ENCODE peak calls at places on chromosomes 11 and 22, in six cellular contexts. L is NB4, R is HepG2, J is A549, D is K562, W is GM12878. N is an unnamed sample.

GRCh38 chr11:68654978-68655377 is 29.4 kb upstream of the GAL start:
- DNase-seq in L (no peak), R (no peak), J (no peak), D (no peak), W (no peak), N (no peak)

GRCh38 chr11:46663277-46663940 is 37.0 kb downstream of the ARHGAP1 start:
- DNase-seq in L (no peak), R (no peak), J (no peak), D (no peak), W (no peak), N (no peak)

GRCh38 chr11:2470495-2470894 is 25.7 kb downstream of the KCNQ1 start:
- DNase-seq in L (no peak), R (no peak), J (no peak), D (no peak), W (no peak), N (no peak)

GRCh38 chr11:74288161-74288560 is 23.3 kb downstream of the P4HA3 start:
- DNase-seq in L (peak), R (no peak), J (peak), D (peak), W (no peak), N (peak)

GRCh38 chr11:69471329-69472052 is 10.0 kb upstream of the LINC01488 start:
- DNase-seq in L (no peak), R (no peak), J (no peak), D (no peak), W (no peak), N (peak)

GRCh38 chr22:22745225-22746060 is 101.0 kb downstream of the GGTLC2 start:
- DNase-seq in L (peak), R (peak), J (peak), D (peak), W (no peak), N (no peak)

GRCh38 chr11:27443746-27444465 is 28.7 kb downstream of the LGR4 start:
- DNase-seq in L (no peak), R (no peak), J (no peak), D (no peak), W (no peak), N (no peak)

GRCh38 chr11:22558638-22559037 is 67.0 kb downstream of the FANCF start:
- DNase-seq in L (no peak), R (no peak), J (no peak), D (peak), W (no peak), N (no peak)

GRCh38 chr11:77191823-77192495 is 63.9 kb downstream of the MYO7A start:
- DNase-seq in L (peak), R (peak), J (peak), D (peak), W (no peak), N (no peak)

GRCh38 chr11:1870721-1871466 is 18.0 kb downstream of the LSP1 start:
- DNase-seq in L (peak), R (no peak), J (no peak), D (peak), W (no peak), N (no peak)

DNA sequence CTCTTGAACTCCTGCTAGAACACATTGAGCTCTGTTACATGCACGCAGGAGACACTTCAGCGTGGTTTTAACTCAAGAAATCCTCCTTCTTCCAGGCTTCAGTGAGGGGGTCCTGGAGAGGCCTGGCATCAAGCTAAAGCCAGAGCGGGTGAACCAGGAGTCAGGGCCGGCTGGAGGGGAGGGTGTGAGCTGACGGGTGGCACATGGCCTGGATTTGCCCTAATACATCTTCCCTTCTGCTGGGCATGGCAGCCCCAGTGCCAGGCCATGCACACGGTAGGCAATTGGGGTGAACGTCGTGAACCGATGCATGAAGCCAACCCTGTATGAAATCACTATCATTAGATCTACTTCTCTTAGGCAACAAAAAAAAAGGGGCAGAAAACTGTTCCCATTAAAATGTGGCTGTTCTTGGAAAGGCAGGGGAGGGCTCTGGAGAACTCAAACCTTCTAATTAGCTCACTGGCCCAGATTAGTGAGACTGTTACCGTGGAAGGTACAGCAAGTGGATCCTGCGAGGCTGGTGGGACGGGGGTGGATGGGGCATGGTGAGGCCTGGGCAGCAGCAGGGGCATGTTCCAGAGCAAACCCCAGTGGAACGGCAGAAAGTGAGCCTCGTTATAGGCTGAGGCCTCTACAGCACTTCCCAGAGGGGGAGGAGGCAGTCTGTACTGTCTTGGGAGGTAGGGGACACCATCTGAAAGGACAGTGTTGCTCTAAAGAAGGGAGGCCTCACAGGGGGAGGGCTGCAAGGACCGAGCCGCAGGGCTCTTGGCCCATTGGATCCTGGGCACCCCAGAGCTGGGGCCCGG is 10.6 kb downstream of the IFT27 start:
- DNase-seq in L (no peak), R (no peak), J (no peak), D (no peak), W (no peak), N (no peak)
- TF ChIP-seq MYC in L (no peak), R (no peak), J (no peak), D (no peak), W (no peak), N (no peak)

GRCh38 chr11:12249590-12250260 is 127.6 kb upstream of the PARVA start:
- DNase-seq in L (no peak), R (no peak), J (no peak), D (no peak), W (no peak), N (peak)
- TF ChIP-seq MYC in L (no peak), R (no peak), J (no peak), D (no peak), W (no peak), N (no peak)

DNA sequence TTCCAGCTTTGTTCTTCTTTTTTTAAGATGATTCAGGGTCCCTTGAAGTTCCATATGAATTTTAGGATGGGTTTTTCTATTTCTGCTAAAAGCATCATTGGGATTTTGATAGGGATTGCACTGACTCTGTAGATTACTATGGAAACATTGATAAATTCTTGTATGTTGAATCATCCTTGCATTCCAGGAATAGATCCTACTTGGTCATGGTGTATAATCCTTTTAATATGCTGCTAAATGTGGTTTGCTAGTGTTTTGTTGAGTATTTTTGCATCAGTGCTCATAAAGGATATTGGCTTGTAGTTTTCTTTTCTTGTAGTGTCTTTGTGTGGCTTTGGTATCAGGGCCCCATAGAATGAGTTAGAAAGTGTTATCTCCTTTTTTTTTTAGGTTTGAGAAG is 34.9 kb upstream of the PHOX2A start:
- DNase-seq in L (no peak), R (no peak), J (no peak), D (no peak), W (no peak), N (no peak)
- TF ChIP-seq MYC in L (no peak), R (no peak), J (no peak), D (no peak), W (no peak), N (no peak)

DNA sequence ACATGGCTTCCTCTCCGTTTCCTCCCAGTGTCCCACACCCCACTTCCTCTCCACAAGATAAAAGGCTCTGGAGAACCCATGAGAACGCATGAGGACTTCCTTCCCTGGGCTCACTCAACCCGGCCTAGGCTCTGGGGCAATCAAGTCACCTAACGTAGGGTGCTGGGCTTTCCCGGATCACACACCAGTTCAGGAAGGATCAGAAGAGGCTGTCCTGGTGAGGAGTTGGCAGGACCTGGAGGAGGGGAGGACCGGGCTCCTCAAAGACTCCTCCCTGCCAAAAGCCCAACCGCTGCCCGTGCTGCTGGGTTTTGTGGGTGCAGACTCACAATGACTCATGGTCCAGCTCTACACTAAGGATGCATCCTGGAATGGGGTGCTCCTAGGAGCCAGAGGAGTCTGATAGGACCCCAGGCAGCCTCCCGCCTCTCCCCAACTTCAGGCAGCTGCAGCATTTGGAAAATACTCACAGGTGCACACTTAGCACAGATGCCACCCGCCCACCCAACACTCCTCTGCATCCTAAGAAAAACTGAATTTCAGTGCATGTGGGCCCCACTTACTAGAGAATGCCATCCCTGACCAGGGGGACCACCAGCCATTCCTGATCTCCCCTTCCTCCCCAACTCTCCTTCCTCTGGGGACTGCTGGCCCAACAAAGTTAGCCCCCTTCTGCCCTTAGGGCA is 21.1 kb downstream of the SLC22A12 start:
- DNase-seq in L (peak), R (no peak), J (no peak), D (no peak), W (no peak), N (no peak)
- TF ChIP-seq MYC in L (no peak), R (no peak), J (no peak), D (no peak), W (no peak), N (no peak)

DNA sequence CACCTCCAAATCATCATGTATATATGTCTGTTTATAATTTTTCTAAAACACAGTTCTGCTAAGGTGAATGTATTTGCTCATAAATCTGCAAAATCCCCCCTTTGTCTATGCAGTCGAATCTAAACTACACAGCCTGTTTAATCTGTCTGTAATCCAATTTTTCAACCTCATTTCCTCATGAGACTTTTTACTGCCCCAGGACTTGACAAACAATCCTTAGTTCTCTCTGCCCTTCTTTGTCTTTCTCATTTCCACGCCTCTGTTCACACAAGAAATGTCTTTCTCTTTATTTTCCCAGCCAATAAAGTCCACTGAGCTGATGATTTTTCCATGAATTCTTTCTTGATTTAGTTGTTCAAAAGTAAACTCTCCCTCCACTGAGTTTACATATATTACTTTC is 1154.3 kb downstream of the FAM181B start:
- DNase-seq in L (no peak), R (no peak), J (no peak), D (no peak), W (no peak), N (no peak)
- TF ChIP-seq MYC in L (no peak), R (no peak), J (no peak), D (no peak), W (no peak), N (no peak)

GRCh38 chr22:44672632-44673031 is 29.4 kb upstream of the PRR5 start:
- DNase-seq in L (no peak), R (no peak), J (no peak), D (no peak), W (no peak), N (no peak)

GRCh38 chr22:44669725-44670027 is 32.3 kb upstream of the PRR5 start:
- DNase-seq in L (peak), R (no peak), J (peak), D (peak), W (no peak), N (no peak)

GRCh38 chr22:44673406-44673805 is 28.6 kb upstream of the PRR5 start:
- DNase-seq in L (no peak), R (no peak), J (no peak), D (no peak), W (no peak), N (no peak)

GRCh38 chr22:44670220-44670983 is 31.6 kb upstream of the PRR5 start:
- DNase-seq in L (no peak), R (no peak), J (no peak), D (no peak), W (no peak), N (no peak)

DNA sequence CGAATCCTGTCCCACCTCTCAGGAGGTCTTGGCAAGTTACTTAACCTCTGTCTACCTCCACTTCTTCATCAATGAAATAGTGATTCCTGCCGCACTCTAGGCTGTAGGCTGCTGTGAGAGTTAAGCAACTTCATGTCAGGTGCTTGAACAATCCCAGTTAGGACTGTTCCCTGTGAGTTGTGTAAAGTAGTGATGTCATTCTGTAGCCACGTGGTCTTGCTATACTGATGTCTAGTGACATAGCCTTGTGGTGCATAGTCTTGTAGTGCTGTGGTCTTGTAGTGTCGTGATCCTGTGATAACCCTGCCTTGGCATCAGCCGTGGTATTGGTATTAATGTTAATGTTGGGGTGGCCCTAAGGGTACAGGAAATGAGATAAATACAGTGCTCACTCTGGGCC is 30.3 kb upstream of the PRR5 start:
- DNase-seq in L (peak), R (peak), J (no peak), D (peak), W (no peak), N (no peak)
- TF ChIP-seq MYC in L (no peak), R (no peak), J (no peak), D (no peak), W (no peak), N (no peak)

GRCh38 chr11:62245271-62245753 is 3.3 kb downstream of the SCGB1D2 start:
- DNase-seq in L (peak), R (peak), J (peak), D (peak), W (no peak), N (peak)

GRCh38 chr11:62238151-62238550 is 3.9 kb upstream of the SCGB1D2 start:
- DNase-seq in L (no peak), R (no peak), J (no peak), D (no peak), W (no peak), N (no peak)

GRCh38 chr11:62241095-62241494 is 944 bp upstream of the SCGB1D2 start:
- DNase-seq in L (no peak), R (no peak), J (no peak), D (no peak), W (no peak), N (no peak)

GRCh38 chr11:62237499-62237898 is 4.5 kb upstream of the SCGB1D2 start:
- DNase-seq in L (no peak), R (no peak), J (no peak), D (no peak), W (no peak), N (no peak)

GRCh38 chr11:62242021-62242420 is at the start of gene SCGB1D2:
- DNase-seq in L (no peak), R (peak), J (peak), D (no peak), W (no peak), N (no peak)
- TF ChIP-seq MYC in L (no peak), R (no peak), J (no peak), D (no peak), W (no peak), N (no peak)